ENCODE peak calls at places on chromosomes 7 and 10, in seven cellular contexts. F is endothelial cell, X is C1 segment of cervical spinal cord, T is AG09319, I is lower lobe of right lung, H is KBM-7, M is tibial nerve. P is an unnamed sample.

GRCh38 chr10:131854579-131855335 is 46.1 kb upstream of the PPP2R2D start:
- DNase-seq in F (no peak), H (no peak), I (no peak), X (no peak), M (no peak), T (no peak), P (no peak)

GRCh38 chr10:21943633-21944265 is 59.8 kb downstream of the DNAJC1 start:
- DNase-seq in X (no peak), M (no peak), T (no peak), I (no peak), H (peak), F (no peak), P (no peak)

GRCh38 chr10:1057106-1057657 is 997 bp downstream of the WDR37 start:
- DNase-seq in H (peak), I (no peak), M (no peak), F (peak), T (no peak), X (no peak), P (no peak)

GRCh38 chr7:151844080-151844827 is 32.7 kb downstream of the PRKAG2 start:
- DNase-seq in H (no peak), I (peak), T (no peak), M (no peak), X (no peak), F (no peak), P (no peak)

GRCh38 chr10:109894516-109894915 is 28.8 kb downstream of the XPNPEP1 start:
- DNase-seq in H (peak), F (no peak), I (peak), X (peak), M (peak), T (no peak), P (no peak)

GRCh38 chr7:13077466-13077865 is 390.0 kb downstream of the ARL4A start:
- DNase-seq in M (no peak), X (no peak), I (no peak), F (no peak), T (no peak), H (no peak), P (no peak)

GRCh38 chr7:8443871-8444756 is 10.7 kb downstream of the NXPH1 start:
- DNase-seq in H (peak), F (peak), X (no peak), T (no peak), I (no peak), M (no peak), P (no peak)

GRCh38 chr10:12466701-12467100 is 117.4 kb downstream of the CAMK1D start:
- DNase-seq in T (no peak), I (no peak), M (no peak), F (no peak), H (no peak), X (no peak), P (no peak)

GRCh38 chr7:111638048-111638447 is 75.8 kb upstream of the IMMP2L start:
- DNase-seq in M (no peak), H (no peak), X (no peak), F (no peak), T (no peak), I (no peak), P (no peak)

GRCh38 chr10:13686331-13686752 is 99.6 kb downstream of the PRPF18 start:
- DNase-seq in F (no peak), I (no peak), H (no peak), M (no peak), X (no peak), T (no peak), P (no peak)

GRCh38 chr7:26189697-26190096 is 10.8 kb downstream of the HNRNPA2B1 start:
- DNase-seq in X (no peak), M (no peak), T (no peak), H (no peak), I (no peak), F (no peak), P (no peak)

GRCh38 chr7:30549933-30550493 is 44.7 kb upstream of the GARS1 start:
- DNase-seq in I (no peak), H (peak), X (no peak), F (no peak), M (no peak), T (no peak), P (no peak)

GRCh38 chr7:43294080-43294630 is 181.7 kb downstream of the HECW1 start:
- DNase-seq in I (no peak), F (no peak), H (no peak), X (peak), T (peak), M (no peak), P (peak)

GRCh38 chr7:54542920-54543539 is 855 bp downstream of the VSTM2A start:
- DNase-seq in H (no peak), M (no peak), I (no peak), T (no peak), X (no peak), F (peak), P (peak)

GRCh38 chr10:22992075-22992474 is 64.2 kb downstream of the ARMC3 start:
- DNase-seq in M (no peak), H (no peak), F (no peak), I (no peak), T (no peak), X (no peak), P (no peak)

GRCh38 chr10:49012603-49013002 is 73.0 kb upstream of the LRRC18 start:
- DNase-seq in T (no peak), X (no peak), M (no peak), H (no peak), I (no peak), F (no peak), P (no peak)

GRCh38 chr10:60878224-60878623 is 65.8 kb downstream of the RHOBTB1 start:
- DNase-seq in H (no peak), F (no peak), X (no peak), I (no peak), T (no peak), M (no peak), P (no peak)

GRCh38 chr10:1643161-1643910 is 94.0 kb downstream of the ADARB2 start:
- DNase-seq in T (no peak), F (peak), X (no peak), M (no peak), I (no peak), H (peak), P (peak)